ENCODE peak calls at places on chromosomes 2 and 18, in four cellular contexts. One of them, this sample, is unnamed.

GRCh38 chr2:40955042-40955441 is 503.2 kb upstream of the SLC8A1 start:
- DNase-seq in K562: no peak
- DNase-seq in HepG2: no peak
- DNase-seq in GM12878: no peak
- DNase-seq in this sample: no peak

GRCh38 chr2:196200557-196200956 is 29.2 kb upstream of the STK17B start:
- DNase-seq in HepG2: no peak
- DNase-seq in GM12878: peak; percentile 83
- DNase-seq in K562: no peak
- DNase-seq in this sample: no peak

GRCh38 chr2:115560671-115561070 is 1118.2 kb downstream of the DPP10 start:
- DNase-seq in GM12878: no peak
- DNase-seq in K562: no peak
- DNase-seq in HepG2: no peak
- DNase-seq in this sample: no peak

GRCh38 chr2:15107137-15107536 is 454.0 kb downstream of the NBAS start:
- DNase-seq in GM12878: no peak
- DNase-seq in K562: no peak
- DNase-seq in HepG2: no peak
- DNase-seq in this sample: no peak

GRCh38 chr2:226977775-226978190 is 141.9 kb downstream of the RHBDD1 start:
- DNase-seq in HepG2: no peak
- DNase-seq in GM12878: no peak
- DNase-seq in K562: peak; percentile 54
- DNase-seq in this sample: no peak

GRCh38 chr2:29613067-29613466 is 308.3 kb downstream of the ALK start:
- DNase-seq in K562: no peak
- DNase-seq in HepG2: no peak
- DNase-seq in GM12878: no peak
- DNase-seq in this sample: no peak

GRCh38 chr2:100702444-100703134 is 117.3 kb upstream of the NPAS2 start:
- DNase-seq in K562: no peak
- DNase-seq in HepG2: no peak
- DNase-seq in GM12878: no peak
- DNase-seq in this sample: no peak

GRCh38 chr2:54114936-54115283 is 505 bp upstream of the ACYP2 start:
- DNase-seq in GM12878: no peak
- DNase-seq in K562: no peak
- DNase-seq in HepG2: peak; percentile 24
- DNase-seq in this sample: no peak

GRCh38 chr2:100561191-100561590 is 1.6 kb upstream of the PDCL3 start:
- DNase-seq in HepG2: no peak
- DNase-seq in K562: no peak
- DNase-seq in GM12878: no peak
- DNase-seq in this sample: no peak

GRCh38 chr2:185807351-185807750 is 68.7 kb downstream of the FSIP2 start:
- DNase-seq in GM12878: no peak
- DNase-seq in K562: no peak
- DNase-seq in HepG2: no peak
- DNase-seq in this sample: no peak

GRCh38 chr2:144480257-144480656 is 39.7 kb downstream of the ZEB2 start:
- DNase-seq in K562: no peak
- DNase-seq in GM12878: no peak
- DNase-seq in HepG2: no peak
- DNase-seq in this sample: no peak

GRCh38 chr18:34947711-34948125 is 93.5 kb upstream of the MAPRE2 start:
- DNase-seq in K562: peak; percentile 21
- DNase-seq in HepG2: peak; percentile 66
- DNase-seq in GM12878: no peak
- DNase-seq in this sample: no peak

DNA sequence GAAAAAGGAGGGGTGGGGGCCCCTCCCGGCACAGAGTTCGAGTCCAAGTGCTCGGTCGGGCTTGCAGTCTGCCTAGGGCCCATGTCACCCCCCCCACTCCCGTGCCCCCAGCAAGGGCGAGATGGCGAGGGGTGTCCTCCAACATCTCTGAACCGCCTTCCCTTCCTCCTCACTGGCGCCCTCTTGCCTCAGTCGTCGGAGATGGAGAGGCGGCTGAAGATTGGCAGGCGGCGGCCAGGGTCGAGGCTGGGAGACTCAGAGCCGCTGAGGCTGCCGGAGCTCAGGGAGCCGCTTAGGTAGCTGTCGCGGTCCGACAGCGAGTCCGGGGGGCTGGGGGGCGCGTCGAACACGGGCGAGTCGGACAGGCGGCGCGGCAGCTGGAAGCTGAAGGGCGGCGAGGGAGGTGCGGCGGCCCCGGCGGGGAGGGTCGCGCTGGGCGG is 2.3 kb downstream of the ZFP36L2 start:
- DNase-seq in HepG2: peak; percentile 71
- DNase-seq in GM12878: no peak
- DNase-seq in K562: peak; percentile 85
- DNase-seq in this sample: no peak
- TF ChIP-seq FOXK2 in HepG2: no peak
- TF ChIP-seq FOXK2 in GM12878: no peak
- TF ChIP-seq FOXK2 in K562: no peak
- TF ChIP-seq FOXK2 in this sample: no peak

GRCh38 chr2:238741277-238741676 is 106.6 kb upstream of the TWIST2 start:
- DNase-seq in HepG2: no peak
- DNase-seq in GM12878: no peak
- DNase-seq in K562: no peak
- DNase-seq in this sample: no peak
- TF ChIP-seq SP1 in HepG2: no peak
- TF ChIP-seq SP1 in GM12878: no peak
- TF ChIP-seq SP1 in K562: no peak
- TF ChIP-seq SP1 in this sample: no peak

DNA sequence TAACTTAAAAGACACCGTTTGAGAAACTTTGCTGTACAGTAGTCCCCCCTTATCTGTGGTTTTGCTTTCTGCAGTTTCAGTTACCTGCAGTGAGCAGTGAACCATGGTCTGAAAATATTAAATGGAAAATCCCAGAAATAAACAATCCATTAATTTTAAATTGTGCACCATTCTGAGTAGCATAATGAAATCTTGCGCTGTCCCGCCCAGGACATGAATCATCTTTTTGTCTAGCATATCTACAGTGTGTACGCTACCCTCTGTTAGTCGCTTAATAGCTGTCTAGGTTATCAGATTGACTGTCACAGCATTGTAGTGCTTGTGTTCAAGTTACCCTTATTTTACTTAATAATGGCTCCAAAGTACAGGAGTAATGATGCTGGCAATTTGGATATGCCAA is 6.1 kb downstream of the ARPC2 start:
- DNase-seq in K562: peak; percentile 6
- DNase-seq in GM12878: no peak
- DNase-seq in HepG2: no peak
- DNase-seq in this sample: no peak
- TF ChIP-seq FOXK2 in K562: no peak
- TF ChIP-seq FOXK2 in GM12878: no peak
- TF ChIP-seq FOXK2 in HepG2: no peak
- TF ChIP-seq FOXK2 in this sample: no peak

GRCh38 chr2:171244970-171245782 is 84.5 kb upstream of the TLK1 start:
- DNase-seq in K562: peak; percentile 66
- DNase-seq in GM12878: no peak
- DNase-seq in HepG2: no peak
- DNase-seq in this sample: no peak
- TF ChIP-seq SP1 in K562: no peak
- TF ChIP-seq SP1 in GM12878: no peak
- TF ChIP-seq SP1 in HepG2: no peak
- TF ChIP-seq SP1 in this sample: no peak

DNA sequence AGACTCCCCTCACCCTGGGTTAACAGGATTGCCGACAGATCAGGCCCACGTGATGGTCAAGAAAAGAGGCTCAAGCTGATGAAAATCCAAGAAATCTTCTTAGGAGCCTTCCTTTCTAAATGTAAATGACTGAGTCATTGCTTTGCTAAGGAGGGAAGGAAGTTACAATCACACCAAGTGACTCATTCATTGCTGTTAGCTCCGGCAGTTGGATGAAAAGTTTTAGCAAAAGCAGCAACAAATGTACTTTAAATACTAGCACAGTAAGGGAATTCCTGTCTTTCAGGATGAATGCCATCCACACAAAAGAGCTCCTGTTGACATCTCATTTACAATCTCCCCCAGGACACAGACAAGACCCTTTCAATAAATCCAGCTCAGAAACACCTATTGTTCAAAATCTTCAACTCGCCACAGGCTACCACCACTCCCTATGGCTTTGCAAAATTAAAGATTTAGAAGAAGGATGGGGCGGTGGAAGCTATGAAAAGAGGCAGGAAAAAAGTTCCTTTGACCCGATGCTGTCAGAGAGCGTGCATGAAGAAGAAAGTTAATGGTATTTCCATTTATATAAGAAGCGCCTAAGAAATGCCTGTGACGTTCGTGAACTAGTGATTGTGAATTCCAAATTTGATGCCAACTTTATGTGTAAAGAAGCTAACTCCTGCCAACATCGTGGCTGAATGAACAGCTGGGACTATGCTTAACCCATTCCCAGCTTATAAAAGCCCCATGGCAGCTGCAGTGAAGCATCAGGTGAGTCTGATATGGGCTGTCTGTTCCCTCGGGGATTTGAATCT is 153.7 kb downstream of the TGIF1 start:
- DNase-seq in GM12878: no peak
- DNase-seq in K562: peak; percentile 90
- DNase-seq in HepG2: peak; percentile 69
- DNase-seq in this sample: no peak
- TF ChIP-seq FOXK2 in GM12878: no peak
- TF ChIP-seq FOXK2 in K562: no peak
- TF ChIP-seq FOXK2 in HepG2: no peak
- TF ChIP-seq FOXK2 in this sample: no peak

GRCh38 chr2:1995086-1995485 is 250.8 kb upstream of the PXDN start:
- DNase-seq in K562: no peak
- DNase-seq in GM12878: no peak
- DNase-seq in HepG2: no peak
- DNase-seq in this sample: no peak

GRCh38 chr2:1993711-1994682 is 249.7 kb upstream of the PXDN start:
- DNase-seq in K562: no peak
- DNase-seq in HepG2: no peak
- DNase-seq in GM12878: no peak
- DNase-seq in this sample: no peak

GRCh38 chr2:1995987-1996386 is 251.7 kb upstream of the PXDN start:
- DNase-seq in GM12878: no peak
- DNase-seq in K562: no peak
- DNase-seq in HepG2: no peak
- DNase-seq in this sample: no peak

GRCh38 chr2:1997409-1997808 is 253.1 kb upstream of the PXDN start:
- DNase-seq in HepG2: peak; percentile 20
- DNase-seq in K562: no peak
- DNase-seq in GM12878: no peak
- DNase-seq in this sample: no peak

GRCh38 chr2:1995584-1995983 is 251.3 kb upstream of the PXDN start:
- DNase-seq in HepG2: no peak
- DNase-seq in K562: no peak
- DNase-seq in GM12878: no peak
- DNase-seq in this sample: no peak
- TF ChIP-seq SP1 in HepG2: no peak
- TF ChIP-seq SP1 in K562: no peak
- TF ChIP-seq SP1 in GM12878: no peak
- TF ChIP-seq SP1 in this sample: no peak

GRCh38 chr2:241136191-241136590 is 13.1 kb downstream of the PASK start:
- DNase-seq in HepG2: no peak
- DNase-seq in GM12878: no peak
- DNase-seq in K562: no peak
- DNase-seq in this sample: no peak
- TF ChIP-seq FOXK2 in HepG2: no peak
- TF ChIP-seq FOXK2 in GM12878: no peak
- TF ChIP-seq FOXK2 in K562: no peak
- TF ChIP-seq FOXK2 in this sample: no peak

DNA sequence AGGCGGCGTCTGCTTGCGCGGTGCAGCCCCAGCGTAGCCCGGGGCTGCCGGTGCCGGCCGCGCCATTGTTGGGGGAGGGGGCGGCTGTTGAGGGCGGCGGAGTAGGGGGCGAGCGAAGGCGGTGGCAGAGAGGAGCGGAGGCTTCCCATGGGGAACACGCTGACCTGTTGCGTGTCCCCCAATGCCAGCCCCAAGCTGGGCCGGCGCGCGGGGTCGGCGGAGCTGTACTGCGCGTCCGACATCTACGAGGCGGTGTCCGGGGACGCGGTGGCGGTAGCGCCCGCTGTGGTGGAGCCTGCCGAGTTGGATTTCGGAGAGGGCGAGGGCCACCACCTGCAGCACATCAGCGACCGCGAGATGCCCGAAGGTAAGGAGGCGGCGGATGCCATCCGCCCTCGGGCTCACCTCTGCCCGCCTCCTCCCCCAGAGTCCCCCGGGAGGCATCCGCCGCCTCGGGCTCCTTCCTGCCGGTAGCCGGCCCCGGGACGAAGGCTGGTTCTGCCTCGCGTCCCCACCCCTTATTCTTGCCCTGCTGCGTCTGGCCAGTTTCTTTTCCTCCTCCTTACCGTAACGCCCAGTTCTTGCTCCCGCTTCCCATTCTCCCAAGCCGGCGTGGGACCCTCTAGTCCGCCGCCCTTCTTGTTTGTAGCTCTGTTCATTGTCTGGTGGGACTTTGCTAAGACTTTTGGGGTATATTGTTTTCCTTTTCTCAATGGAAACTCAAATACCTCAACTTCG is 479 bp downstream of the CCNYL1 start:
- DNase-seq in GM12878: no peak
- DNase-seq in HepG2: no peak
- DNase-seq in K562: peak; percentile 23
- DNase-seq in this sample: peak; percentile 57
- TF ChIP-seq SP1 in GM12878: no peak
- TF ChIP-seq SP1 in HepG2: no peak
- TF ChIP-seq SP1 in K562: no peak
- TF ChIP-seq SP1 in this sample: no peak

GRCh38 chr2:28341208-28341891 is 51.3 kb upstream of the FOSL2 start:
- DNase-seq in K562: no peak
- DNase-seq in HepG2: no peak
- DNase-seq in GM12878: no peak
- DNase-seq in this sample: no peak

GRCh38 chr2:28338046-28338753 is 54.5 kb upstream of the FOSL2 start:
- DNase-seq in K562: no peak
- DNase-seq in GM12878: no peak
- DNase-seq in HepG2: no peak
- DNase-seq in this sample: no peak

GRCh38 chr2:28340312-28341202 is 52.1 kb upstream of the FOSL2 start:
- DNase-seq in K562: no peak
- DNase-seq in GM12878: no peak
- DNase-seq in HepG2: no peak
- DNase-seq in this sample: no peak

GRCh38 chr2:28338754-28339325 is 53.8 kb upstream of the FOSL2 start:
- DNase-seq in GM12878: no peak
- DNase-seq in K562: no peak
- DNase-seq in HepG2: no peak
- DNase-seq in this sample: no peak

GRCh38 chr2:28339516-28340175 is 53.0 kb upstream of the FOSL2 start:
- DNase-seq in K562: no peak
- DNase-seq in GM12878: no peak
- DNase-seq in HepG2: no peak
- DNase-seq in this sample: no peak
- TF ChIP-seq FOXK2 in K562: no peak
- TF ChIP-seq FOXK2 in GM12878: no peak
- TF ChIP-seq FOXK2 in HepG2: no peak
- TF ChIP-seq FOXK2 in this sample: no peak

This sample was measured in HEK293T.